ENCODE peak calls at places on chromosomes 7 and 10, in four cellular contexts. T is HCT116, L is SK-N-SH, Q is HepG2. Z is an unnamed sample.

GRCh38 chr7:105642264-105642663 is 61.0 kb upstream of the EFCAB10 start:
- DNase-seq in T (no peak), L (no peak), Q (no peak), Z (no peak)

GRCh38 chr7:55247466-55247865 is 117.7 kb upstream of the LANCL2 start:
- DNase-seq in T (no peak), L (no peak), Q (no peak), Z (no peak)

GRCh38 chr10:69329721-69330178 is 51.5 kb downstream of the HK1 start:
- DNase-seq in T (no peak), L (no peak), Q (no peak), Z (no peak)

GRCh38 chr7:13067036-13067435 is 379.6 kb downstream of the ARL4A start:
- DNase-seq in T (no peak), L (no peak), Q (no peak), Z (peak; percentile 25)

GRCh38 chr7:29099896-29100847 is 46.2 kb downstream of the CPVL start:
- DNase-seq in T (no peak), L (no peak), Q (peak; percentile 95), Z (no peak)

GRCh38 chr10:42367532-42368230 is 270.7 kb downstream of the ZNF33B start:
- DNase-seq in T (no peak), L (peak; percentile 92), Q (no peak), Z (peak; percentile 97)

GRCh38 chr10:29428486-29428885 is 139.6 kb downstream of the LYZL1 start:
- DNase-seq in T (no peak), L (no peak), Q (no peak), Z (no peak)

GRCh38 chr7:31114593-31115343 is 62.7 kb downstream of the ADCYAP1R1 start:
- DNase-seq in T (no peak), L (no peak), Q (no peak), Z (no peak)

GRCh38 chr10:47160229-47160908 is 139.6 kb upstream of the GDF10 start:
- DNase-seq in T (no peak), L (no peak), Q (no peak), Z (no peak)

GRCh38 chr7:39682042-39682441 is 58.7 kb downstream of the RALA start:
- DNase-seq in T (no peak), L (no peak), Q (no peak), Z (no peak)

GRCh38 chr10:97889461-97890265 is 40.0 kb downstream of the GOLGA7B start:
- DNase-seq in T (peak; percentile 66), L (peak; percentile 54), Q (no peak), Z (peak; percentile 61)

GRCh38 chr7:116582806-116583444 is 58.1 kb downstream of the CAV1 start:
- DNase-seq in T (no peak), L (no peak), Q (no peak), Z (no peak)

GRCh38 chr7:118026791-118027190 is 153.6 kb upstream of the CTTNBP2 start:
- DNase-seq in T (no peak), L (no peak), Q (no peak), Z (no peak)

GRCh38 chr10:110852255-110852896 is 19.4 kb upstream of the PDCD4 start:
- DNase-seq in T (peak; percentile 85), L (no peak), Q (peak; percentile 59), Z (no peak)

GRCh38 chr7:57403601-57404342 is 46.2 kb upstream of the ZNF716 start:
- DNase-seq in T (no peak), L (peak; percentile 85), Q (no peak), Z (peak; percentile 16)

GRCh38 chr10:88991161-88991899 is 732 bp downstream of the FAS start:
- DNase-seq in T (peak; percentile 35), L (peak; percentile 74), Q (peak; percentile 54), Z (peak; percentile 34)

GRCh38 chr7:82625377-82625776 is 181.8 kb upstream of the CACNA2D1 start:
- DNase-seq in T (no peak), L (no peak), Q (no peak), Z (no peak)

GRCh38 chr7:39507866-39508551 is 58.2 kb upstream of the YAE1 start:
- DNase-seq in T (no peak), L (no peak), Q (no peak), Z (no peak)

GRCh38 chr7:43553999-43554398 is 28.9 kb upstream of the STK17A start:
- DNase-seq in T (no peak), L (no peak), Q (peak; percentile 22), Z (no peak)

GRCh38 chr10:69899727-69900595 is 98.3 kb downstream of the COL13A1 start:
- DNase-seq in T (no peak), L (no peak), Q (no peak), Z (no peak)

GRCh38 chr7:96120445-96120844 is 201.5 kb downstream of the SLC25A13 start:
- DNase-seq in T (no peak), L (no peak), Q (no peak), Z (no peak)

GRCh38 chr10:7195118-7195517 is 215.7 kb downstream of the SFMBT2 start:
- DNase-seq in T (no peak), L (no peak), Q (no peak), Z (no peak)

GRCh38 chr10:124579003-124579384 is 117.4 kb downstream of the LHPP start:
- DNase-seq in T (no peak), L (no peak), Q (no peak), Z (no peak)

GRCh38 chr10:124578231-124579002 is 116.8 kb downstream of the LHPP start:
- DNase-seq in T (no peak), L (no peak), Q (no peak), Z (no peak)

GRCh38 chr10:124576526-124577420 is 115.2 kb downstream of the LHPP start:
- DNase-seq in T (no peak), L (no peak), Q (no peak), Z (no peak)

GRCh38 chr10:124575107-124576035 is 113.7 kb downstream of the LHPP start:
- DNase-seq in T (no peak), L (no peak), Q (no peak), Z (no peak)

DNA sequence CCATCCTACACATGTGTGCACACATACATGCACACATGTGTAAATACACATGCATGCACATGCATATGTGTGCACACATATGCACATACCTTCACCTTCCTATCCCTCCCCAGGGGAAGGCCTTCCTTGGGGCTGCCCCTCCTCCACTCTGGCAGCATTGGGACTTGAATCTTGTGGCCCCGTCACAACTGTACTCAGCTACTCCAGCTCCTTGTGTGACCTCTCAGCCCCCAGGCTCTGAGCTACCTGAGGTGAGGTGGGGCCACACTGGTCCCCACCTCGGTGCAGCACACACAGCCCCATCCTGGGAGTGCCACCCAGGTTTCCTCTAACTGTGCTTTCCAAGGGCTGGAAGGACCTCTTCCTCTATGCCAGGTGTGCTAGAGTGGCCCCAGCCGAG is 116.0 kb downstream of the LHPP start:
- DNase-seq in T (no peak), L (no peak), Q (no peak), Z (no peak)
- TF ChIP-seq ELF1 in T (no peak), L (no peak), Q (no peak), Z (no peak)

GRCh38 chr7:139106959-139107358 is 2.6 kb downstream of the ZC3HAV1 start:
- DNase-seq in T (no peak), L (no peak), Q (no peak), Z (peak; percentile 19)
- TF ChIP-seq POLR2AphosphoS5 in T (no peak), L (no peak), Q (no peak), Z (no peak)

GRCh38 chr10:73997479-73997805 is 474 bp upstream of the VCL start:
- DNase-seq in T (no peak), L (no peak), Q (no peak), Z (peak; percentile 88)
- TF ChIP-seq ELF1 in T (no peak), L (no peak), Q (no peak), Z (no peak)

DNA sequence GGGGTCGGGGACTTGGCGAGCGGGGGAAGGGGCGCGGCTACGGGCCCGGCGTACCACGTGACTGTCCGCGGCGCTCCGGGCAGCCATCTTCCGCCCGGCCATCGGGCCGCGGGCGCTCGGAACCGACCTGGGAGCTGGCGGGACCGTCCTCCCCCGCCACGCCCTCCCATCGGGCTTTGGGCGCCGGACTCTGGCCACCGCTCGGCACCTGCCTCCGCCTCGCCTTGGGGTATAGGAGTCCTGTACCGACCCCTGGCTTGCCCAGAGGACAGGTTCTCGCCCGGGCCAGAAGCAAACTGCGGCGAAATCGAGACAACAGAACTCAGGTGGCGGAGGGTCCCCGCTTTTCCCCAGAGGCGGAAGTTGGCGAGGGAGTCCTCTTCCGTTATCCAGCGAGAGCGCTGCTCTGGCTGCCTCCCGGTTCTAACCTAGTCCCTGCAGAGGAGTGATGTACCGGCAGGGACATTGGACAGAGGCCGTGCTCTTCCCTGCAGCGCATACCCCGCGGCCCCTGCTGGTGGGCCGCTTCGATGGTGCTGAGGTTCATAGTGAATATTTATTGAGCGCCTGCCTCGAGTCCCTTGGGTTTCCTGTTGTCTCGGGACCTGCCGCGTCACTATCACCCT is 1.2 kb upstream of the SGMS1 start:
- DNase-seq in T (peak; percentile 41), L (peak; percentile 91), Q (peak; percentile 81), Z (peak; percentile 91)
- TF ChIP-seq POLR2AphosphoS5 in T (peak; percentile 68), L (peak; percentile 80), Q (peak; percentile 56), Z (peak; percentile 50)

Z was measured in K562.